ENCODE peak calls at places on chromosomes 1 and 21, in ten cellular contexts. One of them, this sample, is unnamed.

GRCh38 chr1:55694297-55694696 is 479.1 kb upstream of the USP24 start:
- DNase-seq in endothelial cell of umbilical vein: peak; percentile 33
- DNase-seq in GM23338: no peak
- DNase-seq in breast epithelium: no peak
- DNase-seq in SK-N-MC: no peak
- DNase-seq in suprapubic skin: no peak
- DNase-seq in SK-N-SH: peak; percentile 60
- DNase-seq in upper lobe of left lung: no peak
- DNase-seq in HL-60: no peak
- DNase-seq in HepG2: no peak
- DNase-seq in this sample: no peak

GRCh38 chr21:35615325-35615724 is 445.0 kb downstream of the SETD4 start:
- DNase-seq in breast epithelium: no peak
- DNase-seq in SK-N-MC: no peak
- DNase-seq in SK-N-SH: no peak
- DNase-seq in endothelial cell of umbilical vein: no peak
- DNase-seq in upper lobe of left lung: no peak
- DNase-seq in HepG2: no peak
- DNase-seq in GM23338: no peak
- DNase-seq in HL-60: no peak
- DNase-seq in suprapubic skin: no peak
- DNase-seq in this sample: no peak

GRCh38 chr1:199723557-199723956 is 304.0 kb upstream of the NR5A2 start:
- DNase-seq in upper lobe of left lung: no peak
- DNase-seq in HL-60: no peak
- DNase-seq in breast epithelium: no peak
- DNase-seq in SK-N-MC: no peak
- DNase-seq in suprapubic skin: no peak
- DNase-seq in SK-N-SH: no peak
- DNase-seq in endothelial cell of umbilical vein: peak; percentile 22
- DNase-seq in GM23338: no peak
- DNase-seq in HepG2: no peak
- DNase-seq in this sample: no peak

GRCh38 chr1:226548281-226549093 is at the start of gene STUM:
- DNase-seq in HepG2: no peak
- DNase-seq in GM23338: peak; percentile 68
- DNase-seq in SK-N-MC: no peak
- DNase-seq in upper lobe of left lung: peak; percentile 88
- DNase-seq in endothelial cell of umbilical vein: peak; percentile 23
- DNase-seq in SK-N-SH: peak; percentile 85
- DNase-seq in breast epithelium: no peak
- DNase-seq in HL-60: no peak
- DNase-seq in suprapubic skin: no peak
- DNase-seq in this sample: no peak

GRCh38 chr1:223288826-223289225 is 75.2 kb downstream of the SUSD4 start:
- DNase-seq in HepG2: no peak
- DNase-seq in SK-N-MC: no peak
- DNase-seq in suprapubic skin: no peak
- DNase-seq in endothelial cell of umbilical vein: no peak
- DNase-seq in GM23338: no peak
- DNase-seq in upper lobe of left lung: no peak
- DNase-seq in breast epithelium: no peak
- DNase-seq in HL-60: no peak
- DNase-seq in SK-N-SH: no peak
- DNase-seq in this sample: no peak

GRCh38 chr1:32831878-32832277 is 14.4 kb downstream of the S100PBP start:
- DNase-seq in GM23338: no peak
- DNase-seq in suprapubic skin: no peak
- DNase-seq in HepG2: no peak
- DNase-seq in SK-N-MC: no peak
- DNase-seq in endothelial cell of umbilical vein: no peak
- DNase-seq in breast epithelium: no peak
- DNase-seq in HL-60: no peak
- DNase-seq in upper lobe of left lung: no peak
- DNase-seq in SK-N-SH: no peak
- DNase-seq in this sample: no peak

GRCh38 chr1:36089393-36090121 is 865 bp downstream of the ADPRS start:
- DNase-seq in endothelial cell of umbilical vein: peak; percentile 66
- DNase-seq in SK-N-SH: peak; percentile 55
- DNase-seq in upper lobe of left lung: no peak
- DNase-seq in SK-N-MC: no peak
- DNase-seq in GM23338: peak; percentile 74
- DNase-seq in breast epithelium: no peak
- DNase-seq in HL-60: peak; percentile 56
- DNase-seq in HepG2: no peak
- DNase-seq in suprapubic skin: no peak
- DNase-seq in this sample: no peak

GRCh38 chr1:71047635-71048607 is at the start of gene PTGER3:
- DNase-seq in endothelial cell of umbilical vein: peak; percentile 7
- DNase-seq in upper lobe of left lung: peak; percentile 94
- DNase-seq in SK-N-SH: peak; percentile 77
- DNase-seq in SK-N-MC: no peak
- DNase-seq in HL-60: peak; percentile 22
- DNase-seq in breast epithelium: peak; percentile 84
- DNase-seq in HepG2: peak; percentile 42
- DNase-seq in GM23338: peak; percentile 80
- DNase-seq in suprapubic skin: peak; percentile 84
- DNase-seq in this sample: no peak

GRCh38 chr1:22114083-22115012 is 28.5 kb downstream of the WNT4 start:
- DNase-seq in HepG2: no peak
- DNase-seq in SK-N-SH: peak; percentile 27
- DNase-seq in HL-60: no peak
- DNase-seq in suprapubic skin: peak; percentile 58
- DNase-seq in SK-N-MC: no peak
- DNase-seq in endothelial cell of umbilical vein: peak; percentile 93
- DNase-seq in GM23338: no peak
- DNase-seq in upper lobe of left lung: peak; percentile 69
- DNase-seq in breast epithelium: no peak
- DNase-seq in this sample: no peak

GRCh38 chr1:97379387-97380075 is 541.3 kb downstream of the DPYD start:
- DNase-seq in SK-N-MC: no peak
- DNase-seq in upper lobe of left lung: no peak
- DNase-seq in suprapubic skin: no peak
- DNase-seq in endothelial cell of umbilical vein: no peak
- DNase-seq in GM23338: no peak
- DNase-seq in SK-N-SH: no peak
- DNase-seq in HepG2: no peak
- DNase-seq in breast epithelium: no peak
- DNase-seq in HL-60: no peak
- DNase-seq in this sample: no peak

GRCh38 chr1:170714163-170714562 is 50.2 kb downstream of the PRRX1 start:
- DNase-seq in upper lobe of left lung: no peak
- DNase-seq in SK-N-MC: peak; percentile 65
- DNase-seq in HepG2: no peak
- DNase-seq in SK-N-SH: no peak
- DNase-seq in HL-60: no peak
- DNase-seq in suprapubic skin: no peak
- DNase-seq in GM23338: no peak
- DNase-seq in endothelial cell of umbilical vein: no peak
- DNase-seq in breast epithelium: no peak
- DNase-seq in this sample: no peak

GRCh38 chr1:243587823-243588560 is 262.1 kb downstream of the AKT3 start:
- DNase-seq in HL-60: no peak
- DNase-seq in HepG2: no peak
- DNase-seq in SK-N-MC: no peak
- DNase-seq in breast epithelium: no peak
- DNase-seq in suprapubic skin: no peak
- DNase-seq in upper lobe of left lung: no peak
- DNase-seq in SK-N-SH: no peak
- DNase-seq in GM23338: no peak
- DNase-seq in endothelial cell of umbilical vein: no peak
- DNase-seq in this sample: no peak

GRCh38 chr1:31239653-31240241 is at the start of gene NKAIN1:
- DNase-seq in GM23338: peak; percentile 84
- DNase-seq in SK-N-MC: no peak
- DNase-seq in SK-N-SH: peak; percentile 89
- DNase-seq in HL-60: no peak
- DNase-seq in breast epithelium: no peak
- DNase-seq in HepG2: no peak
- DNase-seq in upper lobe of left lung: peak; percentile 85
- DNase-seq in suprapubic skin: no peak
- DNase-seq in endothelial cell of umbilical vein: no peak
- DNase-seq in this sample: no peak

GRCh38 chr1:53769780-53770179 is 30.8 kb upstream of the GLIS1 start:
- DNase-seq in HepG2: no peak
- DNase-seq in suprapubic skin: no peak
- DNase-seq in SK-N-SH: no peak
- DNase-seq in HL-60: no peak
- DNase-seq in GM23338: no peak
- DNase-seq in upper lobe of left lung: no peak
- DNase-seq in breast epithelium: no peak
- DNase-seq in endothelial cell of umbilical vein: no peak
- DNase-seq in SK-N-MC: no peak
- DNase-seq in this sample: no peak

GRCh38 chr1:5803851-5804250 is 188.4 kb downstream of the NPHP4 start:
- DNase-seq in endothelial cell of umbilical vein: no peak
- DNase-seq in HepG2: no peak
- DNase-seq in GM23338: no peak
- DNase-seq in HL-60: no peak
- DNase-seq in SK-N-MC: no peak
- DNase-seq in suprapubic skin: no peak
- DNase-seq in SK-N-SH: no peak
- DNase-seq in upper lobe of left lung: no peak
- DNase-seq in breast epithelium: no peak
- DNase-seq in this sample: no peak

GRCh38 chr1:42940851-42941639 is 17.6 kb downstream of the SLC2A1 start:
- DNase-seq in HepG2: peak; percentile 63
- DNase-seq in HL-60: no peak
- DNase-seq in upper lobe of left lung: no peak
- DNase-seq in SK-N-SH: no peak
- DNase-seq in GM23338: no peak
- DNase-seq in breast epithelium: no peak
- DNase-seq in suprapubic skin: no peak
- DNase-seq in endothelial cell of umbilical vein: peak; percentile 96
- DNase-seq in SK-N-MC: no peak
- DNase-seq in this sample: no peak

GRCh38 chr1:192442736-192443135 is 125.9 kb downstream of the RGS21 start:
- DNase-seq in GM23338: no peak
- DNase-seq in upper lobe of left lung: no peak
- DNase-seq in endothelial cell of umbilical vein: no peak
- DNase-seq in SK-N-SH: no peak
- DNase-seq in breast epithelium: no peak
- DNase-seq in HL-60: no peak
- DNase-seq in SK-N-MC: no peak
- DNase-seq in HepG2: no peak
- DNase-seq in suprapubic skin: no peak
- DNase-seq in this sample: no peak

GRCh38 chr1:38268226-38268625 is 221.6 kb upstream of the POU3F1 start:
- DNase-seq in SK-N-MC: no peak
- DNase-seq in breast epithelium: no peak
- DNase-seq in upper lobe of left lung: no peak
- DNase-seq in endothelial cell of umbilical vein: no peak
- DNase-seq in HL-60: no peak
- DNase-seq in HepG2: no peak
- DNase-seq in GM23338: peak; percentile 10
- DNase-seq in suprapubic skin: no peak
- DNase-seq in SK-N-SH: no peak
- DNase-seq in this sample: no peak

GRCh38 chr1:209305221-209305954 is 278.1 kb upstream of the CAMK1G start:
- DNase-seq in endothelial cell of umbilical vein: no peak
- DNase-seq in suprapubic skin: no peak
- DNase-seq in breast epithelium: no peak
- DNase-seq in SK-N-SH: no peak
- DNase-seq in SK-N-MC: no peak
- DNase-seq in HepG2: no peak
- DNase-seq in upper lobe of left lung: no peak
- DNase-seq in HL-60: no peak
- DNase-seq in GM23338: no peak
- DNase-seq in this sample: no peak

DNA sequence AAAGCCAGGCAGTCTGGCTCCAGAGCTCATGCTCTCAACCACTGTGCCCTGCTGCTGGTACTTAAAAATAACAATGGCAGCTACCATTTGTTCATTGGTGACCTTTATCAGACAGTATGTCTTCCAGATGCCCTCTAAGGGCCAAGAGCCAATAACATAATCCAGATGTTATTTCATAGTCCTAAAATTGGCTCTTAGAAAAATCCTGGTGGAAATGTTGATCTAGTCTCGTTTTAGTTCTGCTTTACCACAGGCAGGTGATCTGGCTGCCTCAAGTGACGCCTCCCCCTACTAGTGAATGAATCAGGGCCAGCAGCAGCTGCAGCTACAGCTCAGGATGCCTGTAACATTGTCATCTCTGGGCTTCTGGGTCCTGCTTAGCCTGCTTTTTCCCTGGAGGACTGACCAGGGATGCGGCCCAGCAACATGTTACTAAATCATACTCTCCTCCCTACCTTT is 12.6 kb upstream of the HMGN2 start:
- DNase-seq in SK-N-SH: peak; percentile 50
- DNase-seq in HepG2: no peak
- DNase-seq in GM23338: no peak
- DNase-seq in endothelial cell of umbilical vein: no peak
- DNase-seq in breast epithelium: no peak
- DNase-seq in upper lobe of left lung: no peak
- DNase-seq in suprapubic skin: no peak
- DNase-seq in SK-N-MC: no peak
- DNase-seq in HL-60: no peak
- DNase-seq in this sample: no peak
- H3K27ac ChIP-seq in SK-N-SH: no peak overlapping the region
- H3K27ac ChIP-seq in HepG2: no peak overlapping the region
- H3K27ac ChIP-seq in GM23338: no peak overlapping the region
- H3K27ac ChIP-seq in endothelial cell of umbilical vein: no peak overlapping the region
- H3K27ac ChIP-seq in breast epithelium: no peak overlapping the region
- H3K27ac ChIP-seq in upper lobe of left lung: no peak overlapping the region
- H3K27ac ChIP-seq in suprapubic skin: no peak overlapping the region
- H3K27ac ChIP-seq in SK-N-MC: no peak overlapping the region
- H3K27ac ChIP-seq in HL-60: no peak overlapping the region
- H3K27ac ChIP-seq in this sample: no peak overlapping the region

GRCh38 chr1:44603718-44604117 is 70.6 kb downstream of the TMEM53 start:
- DNase-seq in suprapubic skin: no peak
- DNase-seq in SK-N-MC: no peak
- DNase-seq in breast epithelium: no peak
- DNase-seq in GM23338: no peak
- DNase-seq in HepG2: no peak
- DNase-seq in upper lobe of left lung: peak; percentile 45
- DNase-seq in endothelial cell of umbilical vein: no peak
- DNase-seq in SK-N-SH: peak; percentile 46
- DNase-seq in HL-60: no peak
- DNase-seq in this sample: no peak
- TF ChIP-seq POLR2AphosphoS5 in suprapubic skin: no peak
- TF ChIP-seq POLR2AphosphoS5 in SK-N-MC: no peak
- TF ChIP-seq POLR2AphosphoS5 in breast epithelium: no peak
- TF ChIP-seq POLR2AphosphoS5 in GM23338: no peak
- TF ChIP-seq POLR2AphosphoS5 in HepG2: no peak
- TF ChIP-seq POLR2AphosphoS5 in upper lobe of left lung: no peak
- TF ChIP-seq POLR2AphosphoS5 in endothelial cell of umbilical vein: no peak
- TF ChIP-seq POLR2AphosphoS5 in SK-N-SH: no peak
- TF ChIP-seq POLR2AphosphoS5 in HL-60: no peak
- TF ChIP-seq POLR2AphosphoS5 in this sample: no peak

GRCh38 chr1:9590201-9590600 is 1.5 kb downstream of the TMEM201 start:
- DNase-seq in SK-N-MC: no peak
- DNase-seq in HL-60: no peak
- DNase-seq in breast epithelium: no peak
- DNase-seq in upper lobe of left lung: no peak
- DNase-seq in GM23338: no peak
- DNase-seq in HepG2: no peak
- DNase-seq in suprapubic skin: no peak
- DNase-seq in endothelial cell of umbilical vein: no peak
- DNase-seq in SK-N-SH: no peak
- DNase-seq in this sample: no peak
- H3K27ac ChIP-seq in SK-N-MC: no peak overlapping the region
- H3K27ac ChIP-seq in HL-60: no peak overlapping the region
- H3K27ac ChIP-seq in breast epithelium: no peak overlapping the region
- H3K27ac ChIP-seq in upper lobe of left lung: no peak overlapping the region
- H3K27ac ChIP-seq in GM23338: no peak overlapping the region
- H3K27ac ChIP-seq in HepG2: peak overlapping the region; percentile 35
- H3K27ac ChIP-seq in suprapubic skin: no peak overlapping the region
- H3K27ac ChIP-seq in endothelial cell of umbilical vein: no peak overlapping the region
- H3K27ac ChIP-seq in SK-N-SH: no peak overlapping the region
- H3K27ac ChIP-seq in this sample: no peak overlapping the region

GRCh38 chr1:205441716-205442050 is 14.2 kb downstream of the BLACAT1 start:
- DNase-seq in endothelial cell of umbilical vein: no peak
- DNase-seq in GM23338: no peak
- DNase-seq in suprapubic skin: no peak
- DNase-seq in SK-N-MC: no peak
- DNase-seq in HepG2: no peak
- DNase-seq in HL-60: no peak
- DNase-seq in SK-N-SH: no peak
- DNase-seq in breast epithelium: no peak
- DNase-seq in upper lobe of left lung: no peak
- DNase-seq in this sample: no peak
- TF ChIP-seq POLR2AphosphoS5 in endothelial cell of umbilical vein: no peak
- TF ChIP-seq POLR2AphosphoS5 in GM23338: no peak
- TF ChIP-seq POLR2AphosphoS5 in suprapubic skin: no peak
- TF ChIP-seq POLR2AphosphoS5 in SK-N-MC: no peak
- TF ChIP-seq POLR2AphosphoS5 in HepG2: no peak
- TF ChIP-seq POLR2AphosphoS5 in HL-60: no peak
- TF ChIP-seq POLR2AphosphoS5 in SK-N-SH: no peak
- TF ChIP-seq POLR2AphosphoS5 in breast epithelium: no peak
- TF ChIP-seq POLR2AphosphoS5 in upper lobe of left lung: no peak
- TF ChIP-seq POLR2AphosphoS5 in this sample: no peak

This sample was measured in Panc1.